ENCODE peak calls at places on chromosomes 6 and 20, in four cellular contexts. W is IMR-90, T is H9, M is H1. E is an unnamed sample.

GRCh38 chr20:41524980-41525613 is 93.1 kb downstream of the CHD6 start:
- DNase-seq in W (peak), T (no peak), M (no peak), E (no peak)

GRCh38 chr20:13717631-13718044 is 67.1 kb downstream of the ESF1 start:
- DNase-seq in W (no peak), T (no peak), M (no peak), E (no peak)

GRCh38 chr20:2131366-2131765 is 29.7 kb downstream of the STK35 start:
- DNase-seq in W (peak), T (no peak), M (no peak), E (no peak)

GRCh38 chr6:4809999-4810918 is 34.1 kb downstream of the CDYL start:
- DNase-seq in W (peak), T (no peak), M (no peak), E (no peak)

GRCh38 chr20:4546786-4547185 is 174.9 kb upstream of the PRND start:
- DNase-seq in W (peak), T (no peak), M (no peak), E (no peak)

GRCh38 chr20:17843246-17844132 is 125.1 kb downstream of the SNX5 start:
- DNase-seq in W (peak), T (no peak), M (no peak), E (no peak)

GRCh38 chr6:2850480-2851150 is 9.0 kb upstream of the SERPINB1 start:
- DNase-seq in W (peak), T (no peak), M (no peak), E (peak)

GRCh38 chr6:130968486-130968885 is 94.6 kb downstream of the EPB41L2 start:
- DNase-seq in W (peak), T (no peak), M (no peak), E (peak)

GRCh38 chr6:44355640-44356039 is 13.2 kb downstream of the SPATS1 start:
- DNase-seq in W (no peak), T (no peak), M (no peak), E (no peak)

GRCh38 chr20:50668798-50669197 is 22.5 kb downstream of the RIPOR3 start:
- DNase-seq in W (no peak), T (no peak), M (no peak), E (no peak)

GRCh38 chr6:136226027-136226673 is 24.0 kb downstream of the MTFR2 start:
- DNase-seq in W (peak), T (peak), M (peak), E (peak)

GRCh38 chr20:18831830-18832229 is 18.2 kb downstream of the SCP2D1 start:
- DNase-seq in W (peak), T (no peak), M (no peak), E (no peak)

GRCh38 chr20:53677447-53678314 is 84.0 kb upstream of the ZNF217 start:
- DNase-seq in W (peak), T (peak), M (no peak), E (peak)

GRCh38 chr20:31835977-31836852 is 9.2 kb downstream of the FOXS1 start:
- DNase-seq in W (peak), T (no peak), M (no peak), E (peak)

GRCh38 chr6:149454405-149454848 is 30.4 kb downstream of the ZC3H12D start:
- DNase-seq in W (peak), T (no peak), M (no peak), E (no peak)

GRCh38 chr6:67811239-67812037 is 823.6 kb upstream of the ADGRB3 start:
- DNase-seq in W (no peak), T (no peak), M (no peak), E (no peak)

GRCh38 chr20:9609892-9610502 is 95.6 kb downstream of the LAMP5 start:
- DNase-seq in W (peak), T (peak), M (peak), E (peak)

GRCh38 chr6:167565388-167565787 is 240.5 kb downstream of the TTLL2 start:
- DNase-seq in W (no peak), T (no peak), M (no peak), E (no peak)

GRCh38 chr20:62238569-62239277 is 402 bp downstream of the OSBPL2 start:
- DNase-seq in W (no peak), T (no peak), M (no peak), E (no peak)

GRCh38 chr6:111774346-111774703 is 98.9 kb downstream of the FYN start:
- DNase-seq in W (no peak), T (no peak), M (no peak), E (peak)

GRCh38 chr20:8601542-8601912 is 467.4 kb upstream of the PLCB4 start:
- DNase-seq in W (no peak), T (no peak), M (no peak), E (no peak)

GRCh38 chr20:48604426-48604825 is 223.4 kb downstream of the PREX1 start:
- DNase-seq in W (no peak), T (no peak), M (no peak), E (no peak)

GRCh38 chr6:31190488-31190887 is 20.0 kb upstream of the POU5F1 start:
- DNase-seq in W (no peak), T (no peak), M (no peak), E (no peak)

GRCh38 chr6:26484161-26484560 is 15.9 kb upstream of the BTN1A1 start:
- DNase-seq in W (no peak), T (no peak), M (no peak), E (no peak)

GRCh38 chr20:24490598-24490997 is 21.2 kb downstream of the SYNDIG1 start:
- DNase-seq in W (no peak), T (peak), M (no peak), E (no peak)

GRCh38 chr20:24684954-24685691 is 215.7 kb downstream of the SYNDIG1 start:
- DNase-seq in W (no peak), T (peak), M (no peak), E (peak)

GRCh38 chr20:23727016-23727415 is 23.7 kb downstream of the CST1 start:
- DNase-seq in W (no peak), T (no peak), M (no peak), E (no peak)

GRCh38 chr20:49701313-49701731 is 12.4 kb downstream of the B4GALT5 start:
- DNase-seq in W (peak), T (no peak), M (no peak), E (no peak)

GRCh38 chr20:62360854-62361798 is 6.0 kb downstream of the LAMA5 start:
- DNase-seq in W (no peak), T (peak), M (peak), E (peak)

GRCh38 chr20:45629496-45630100 is at the start of gene WFDC10A:
- DNase-seq in W (peak), T (peak), M (peak), E (peak)

GRCh38 chr20:16107172-16107870 is 465.9 kb downstream of the KIF16B start:
- DNase-seq in W (no peak), T (no peak), M (no peak), E (peak)

GRCh38 chr6:143579703-143580102 is 68.2 kb upstream of the FUCA2 start:
- DNase-seq in W (peak), T (no peak), M (no peak), E (peak)

GRCh38 chr20:18042211-18042610 is 15.5 kb downstream of the OVOL2 start:
- DNase-seq in W (no peak), T (no peak), M (no peak), E (no peak)

GRCh38 chr6:79277109-79277508 is 42.6 kb upstream of the HMGN3 start:
- DNase-seq in W (peak), T (no peak), M (no peak), E (peak)

GRCh38 chr6:159104163-159104885 is 59.5 kb upstream of the TAGAP start:
- DNase-seq in W (peak), T (peak), M (peak), E (peak)

GRCh38 chr6:80006541-80006940 is 2.1 kb downstream of the TTK start:
- DNase-seq in W (no peak), T (no peak), M (no peak), E (no peak)

GRCh38 chr6:170011233-170012142 is 260.1 kb downstream of the ERMARD start:
- DNase-seq in W (no peak), T (peak), M (no peak), E (peak)

GRCh38 chr6:129701721-129702455 is 8.1 kb downstream of the ARHGAP18 start:
- DNase-seq in W (peak), T (no peak), M (no peak), E (no peak)

GRCh38 chr6:133547136-133547535 is 306.0 kb downstream of the EYA4 start:
- DNase-seq in W (peak), T (no peak), M (no peak), E (no peak)
- H4K5ac ChIP-seq in W (peak), T (no peak), M (no peak), E (no peak)

GRCh38 chr6:42136508-42137191 is 5.8 kb downstream of the C6orf132 start:
- DNase-seq in W (peak), T (peak), M (peak), E (peak)

GRCh38 chr6:42138630-42139619 is 3.5 kb downstream of the C6orf132 start:
- DNase-seq in W (peak), T (peak), M (no peak), E (peak)

GRCh38 chr6:42138190-42138589 is 4.2 kb downstream of the C6orf132 start:
- DNase-seq in W (no peak), T (no peak), M (no peak), E (no peak)

GRCh38 chr6:42135722-42136121 is 6.7 kb downstream of the C6orf132 start:
- DNase-seq in W (no peak), T (no peak), M (no peak), E (peak)

GRCh38 chr6:42137192-42137753 is 5.1 kb downstream of the C6orf132 start:
- DNase-seq in W (no peak), T (peak), M (peak), E (peak)
- H4K8ac ChIP-seq in W (peak), T (no peak), M (no peak), E (no peak)

GRCh38 chr6:14094721-14095120 is 22.9 kb upstream of the CD83 start:
- DNase-seq in W (no peak), T (no peak), M (no peak), E (peak)
- H4K5ac ChIP-seq in W (no peak), T (no peak), M (no peak), E (no peak)

GRCh38 chr6:29924731-29925130 is 17.6 kb upstream of the HLA-A start:
- DNase-seq in W (no peak), T (no peak), M (no peak), E (peak)

GRCh38 chr6:29924287-29924686 is 18.0 kb upstream of the HLA-A start:
- DNase-seq in W (no peak), T (no peak), M (no peak), E (no peak)

GRCh38 chr6:29926795-29927427 is 15.4 kb upstream of the HLA-A start:
- DNase-seq in W (peak), T (peak), M (peak), E (no peak)

GRCh38 chr6:29926081-29926794 is 16.1 kb upstream of the HLA-A start:
- DNase-seq in W (peak), T (no peak), M (peak), E (no peak)

DNA sequence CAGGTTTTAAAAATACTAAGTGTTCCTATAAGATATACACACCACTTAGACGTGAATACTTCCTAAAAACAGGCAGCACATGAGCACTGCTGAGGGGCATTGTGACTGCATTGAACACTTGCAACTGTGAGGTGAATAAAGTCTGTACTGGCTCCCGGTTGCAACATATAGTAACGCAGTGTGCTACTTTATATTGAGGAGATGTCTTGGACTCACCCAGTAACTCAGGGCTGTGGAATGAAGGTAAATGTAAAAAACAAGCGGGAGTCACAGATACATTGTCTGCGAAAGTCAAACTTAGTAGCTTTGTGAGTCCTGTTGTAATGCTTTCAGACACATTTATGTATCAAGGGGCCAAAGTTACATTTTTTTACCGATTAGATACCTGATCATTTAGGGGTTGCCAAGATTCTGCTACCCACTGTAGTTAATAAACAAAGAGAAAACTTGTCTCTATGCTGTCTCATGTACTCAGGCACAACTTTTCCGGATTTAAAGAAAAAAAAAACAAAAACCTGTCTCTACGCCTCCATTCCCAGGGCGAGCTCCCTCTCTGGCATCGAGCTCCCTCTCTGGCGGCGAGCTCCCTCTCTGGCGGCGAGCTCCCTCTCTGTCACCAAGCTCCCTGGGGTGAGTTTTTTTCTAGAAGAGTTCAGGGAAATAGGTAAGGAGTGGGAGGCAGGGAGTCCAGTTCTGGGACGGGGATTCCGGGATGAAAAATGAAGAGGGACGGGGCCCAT is 16.8 kb upstream of the HLA-A start:
- DNase-seq in W (no peak), T (no peak), M (no peak), E (no peak)
- H4K8ac ChIP-seq in W (peak), T (no peak), M (no peak), E (no peak)